ENCODE peak calls at places on chromosomes 13 and 19, in four cellular contexts. One of them, this sample, is unnamed.

GRCh38 chr19:14632286-14632685 is 42.4 kb downstream of the ADGRE3 start:
- DNase-seq in amygdala: no peak
- DNase-seq in NCI-H226: peak
- DNase-seq in GM10248: peak
- DNase-seq in this sample: no peak

GRCh38 chr13:62482351-62482750 is 1066.7 kb upstream of the PCDH20 start:
- DNase-seq in amygdala: no peak
- DNase-seq in NCI-H226: no peak
- DNase-seq in GM10248: no peak
- DNase-seq in this sample: no peak

GRCh38 chr13:80011448-80012212 is 329.3 kb downstream of the SPRY2 start:
- DNase-seq in amygdala: peak
- DNase-seq in NCI-H226: peak
- DNase-seq in GM10248: no peak
- DNase-seq in this sample: no peak

GRCh38 chr19:38122402-38123093 is 101.5 kb downstream of the DPF1 start:
- DNase-seq in amygdala: no peak
- DNase-seq in NCI-H226: no peak
- DNase-seq in GM10248: no peak
- DNase-seq in this sample: no peak

GRCh38 chr13:61727714-61728275 is 312.1 kb upstream of the PCDH20 start:
- DNase-seq in amygdala: no peak
- DNase-seq in NCI-H226: peak
- DNase-seq in GM10248: no peak
- DNase-seq in this sample: no peak

GRCh38 chr13:60431108-60431700 is 34.2 kb downstream of the TDRD3 start:
- DNase-seq in amygdala: no peak
- DNase-seq in NCI-H226: no peak
- DNase-seq in GM10248: peak
- DNase-seq in this sample: no peak

GRCh38 chr13:113345486-113345885 is 18.4 kb downstream of the GRTP1 start:
- DNase-seq in amygdala: no peak
- DNase-seq in NCI-H226: no peak
- DNase-seq in GM10248: no peak
- DNase-seq in this sample: no peak

GRCh38 chr13:66675620-66676019 is 554.5 kb downstream of the PCDH9 start:
- DNase-seq in amygdala: no peak
- DNase-seq in NCI-H226: peak
- DNase-seq in GM10248: no peak
- DNase-seq in this sample: no peak

GRCh38 chr19:47994209-47994802 is at the start of gene ELSPBP1:
- DNase-seq in amygdala: no peak
- DNase-seq in NCI-H226: no peak
- DNase-seq in GM10248: no peak
- DNase-seq in this sample: no peak

GRCh38 chr19:55670280-55671053 is 4.6 kb upstream of the EPN1 start:
- DNase-seq in amygdala: peak
- DNase-seq in NCI-H226: peak
- DNase-seq in GM10248: no peak
- DNase-seq in this sample: no peak

GRCh38 chr13:51912511-51913225 is 50.9 kb downstream of the CCDC70 start:
- DNase-seq in amygdala: no peak
- DNase-seq in NCI-H226: no peak
- DNase-seq in GM10248: no peak
- DNase-seq in this sample: no peak

GRCh38 chr19:13057147-13057572 is 45.5 kb downstream of the LYL1 start:
- DNase-seq in amygdala: no peak
- DNase-seq in NCI-H226: no peak
- DNase-seq in GM10248: no peak
- DNase-seq in this sample: no peak

GRCh38 chr13:38086721-38087120 is 217.1 kb upstream of the TRPC4 start:
- DNase-seq in amygdala: no peak
- DNase-seq in NCI-H226: no peak
- DNase-seq in GM10248: no peak
- DNase-seq in this sample: no peak

GRCh38 chr13:111614009-111614408 is 293.6 kb downstream of the TEX29 start:
- DNase-seq in amygdala: no peak
- DNase-seq in NCI-H226: no peak
- DNase-seq in GM10248: no peak
- DNase-seq in this sample: no peak

GRCh38 chr13:89393758-89394157 is 1722.6 kb downstream of the SLITRK5 start:
- DNase-seq in amygdala: no peak
- DNase-seq in NCI-H226: peak
- DNase-seq in GM10248: no peak
- DNase-seq in this sample: no peak

GRCh38 chr19:11381535-11382369 is 2.4 kb downstream of the EPOR start:
- DNase-seq in amygdala: no peak
- DNase-seq in NCI-H226: peak
- DNase-seq in GM10248: peak
- DNase-seq in this sample: peak

GRCh38 chr13:96072392-96072791 is 17.5 kb upstream of the HS6ST3 start:
- DNase-seq in amygdala: no peak
- DNase-seq in NCI-H226: no peak
- DNase-seq in GM10248: no peak
- DNase-seq in this sample: no peak

GRCh38 chr19:47239610-47240296 is 8.8 kb upstream of the BBC3 start:
- DNase-seq in amygdala: peak
- DNase-seq in NCI-H226: peak
- DNase-seq in GM10248: peak
- DNase-seq in this sample: no peak

GRCh38 chr19:4376245-4376990 is 23.9 kb downstream of the SH3GL1 start:
- DNase-seq in amygdala: no peak
- DNase-seq in NCI-H226: no peak
- DNase-seq in GM10248: no peak
- DNase-seq in this sample: no peak

GRCh38 chr13:48570225-48570828 is 37.4 kb upstream of the RCBTB2 start:
- DNase-seq in amygdala: no peak
- DNase-seq in NCI-H226: no peak
- DNase-seq in GM10248: no peak
- DNase-seq in this sample: no peak

GRCh38 chr13:111531505-111531904 is 211.1 kb downstream of the TEX29 start:
- DNase-seq in amygdala: no peak
- DNase-seq in NCI-H226: no peak
- DNase-seq in GM10248: no peak
- DNase-seq in this sample: no peak

GRCh38 chr13:45361596-45362206 is 20.7 kb upstream of the TPT1 start:
- DNase-seq in amygdala: no peak
- DNase-seq in NCI-H226: peak
- DNase-seq in GM10248: no peak
- DNase-seq in this sample: no peak

GRCh38 chr19:57269515-57270250 is 10.6 kb upstream of the ZNF460 start:
- DNase-seq in amygdala: no peak
- DNase-seq in NCI-H226: peak
- DNase-seq in GM10248: no peak
- DNase-seq in this sample: no peak

GRCh38 chr13:46160065-46160464 is 21.9 kb downstream of the LCP1 start:
- DNase-seq in amygdala: no peak
- DNase-seq in NCI-H226: no peak
- DNase-seq in GM10248: no peak
- DNase-seq in this sample: no peak

GRCh38 chr19:29672933-29673336 is 7.7 kb downstream of the PLEKHF1 start:
- DNase-seq in amygdala: no peak
- DNase-seq in NCI-H226: no peak
- DNase-seq in GM10248: peak
- DNase-seq in this sample: peak

GRCh38 chr19:38862321-38863059 is 12.7 kb upstream of the HNRNPL start:
- DNase-seq in amygdala: no peak
- DNase-seq in NCI-H226: no peak
- DNase-seq in GM10248: no peak
- DNase-seq in this sample: no peak

GRCh38 chr19:7355151-7355845 is 6.6 kb downstream of the ARHGEF18 start:
- DNase-seq in amygdala: no peak
- DNase-seq in NCI-H226: peak
- DNase-seq in GM10248: no peak
- DNase-seq in this sample: no peak

GRCh38 chr13:100954430-100955361 is 280.1 kb upstream of the TMTC4 start:
- DNase-seq in amygdala: no peak
- DNase-seq in NCI-H226: no peak
- DNase-seq in GM10248: no peak
- DNase-seq in this sample: no peak

GRCh38 chr13:51044023-51044665 is 66.9 kb downstream of the C13orf42 start:
- DNase-seq in amygdala: no peak
- DNase-seq in NCI-H226: no peak
- DNase-seq in GM10248: no peak
- DNase-seq in this sample: no peak

GRCh38 chr13:80093888-80094287 is 247.0 kb downstream of the SPRY2 start:
- DNase-seq in amygdala: no peak
- DNase-seq in NCI-H226: no peak
- DNase-seq in GM10248: no peak
- DNase-seq in this sample: no peak

GRCh38 chr19:6811906-6812305 is 39.4 kb downstream of the VAV1 start:
- DNase-seq in amygdala: no peak
- DNase-seq in NCI-H226: peak
- DNase-seq in GM10248: no peak
- DNase-seq in this sample: no peak

GRCh38 chr19:42850981-42851717 is 28.4 kb downstream of the PSG1 start:
- DNase-seq in amygdala: no peak
- DNase-seq in NCI-H226: peak
- DNase-seq in GM10248: no peak
- DNase-seq in this sample: no peak

GRCh38 chr19:28330831-28331230 is 882.1 kb downstream of the UQCRFS1 start:
- DNase-seq in amygdala: no peak
- DNase-seq in NCI-H226: peak
- DNase-seq in GM10248: no peak
- DNase-seq in this sample: no peak

GRCh38 chr13:113853518-113854237 is 10.2 kb downstream of the GAS6 start:
- DNase-seq in amygdala: no peak
- DNase-seq in NCI-H226: no peak
- DNase-seq in GM10248: no peak
- DNase-seq in this sample: no peak

GRCh38 chr19:34363094-34363493 is 1.9 kb upstream of the GPI start:
- DNase-seq in amygdala: no peak
- DNase-seq in NCI-H226: no peak
- DNase-seq in GM10248: no peak
- DNase-seq in this sample: no peak

GRCh38 chr13:111963031-111963430 is 103.9 kb upstream of the SOX1 start:
- DNase-seq in amygdala: no peak
- DNase-seq in NCI-H226: no peak
- DNase-seq in GM10248: no peak
- DNase-seq in this sample: no peak

GRCh38 chr13:104984296-104984818 is 1551.1 kb downstream of the EFNB2 start:
- DNase-seq in amygdala: no peak
- DNase-seq in NCI-H226: peak
- DNase-seq in GM10248: no peak
- DNase-seq in this sample: peak

This sample was measured in stimulated activated CD4-positive, alpha-beta T cell treated with anti-CD3 and anti-CD28 coated beads, Interleukin-2, amount 100 ng/mL, for 48 hours.